ENCODE peak calls at places on chromosomes 7 and 10, in six cellular contexts. F is heart left ventricle, P is sigmoid colon, S is transverse colon, O is esophagus muscularis mucosa, N is body of pancreas. J is an unnamed sample.

GRCh38 chr10:77504870-77505257 is 132.7 kb downstream of the KCNMA1 start:
- DNase-seq in F (no peak), P (no peak), S (no peak), O (no peak), N (peak), J (no peak)

GRCh38 chr10:5530846-5531557 is 6.2 kb downstream of the CALML3 start:
- DNase-seq in F (peak), P (peak), S (peak), O (no peak), N (no peak), J (no peak)

GRCh38 chr10:72567421-72567820 is 58.5 kb downstream of the MICU1 start:
- DNase-seq in F (no peak), P (no peak), S (no peak), O (no peak), N (no peak), J (no peak)

GRCh38 chr10:101385866-101386658 is 32.1 kb downstream of the BTRC start:
- DNase-seq in F (no peak), P (no peak), S (no peak), O (no peak), N (no peak), J (no peak)

GRCh38 chr7:143396625-143397556 is 11.8 kb downstream of the EPHA1 start:
- DNase-seq in F (peak), P (peak), S (no peak), O (no peak), N (no peak), J (no peak)

GRCh38 chr7:47826754-47827153 is 121.5 kb downstream of the PKD1L1 start:
- DNase-seq in F (no peak), P (no peak), S (no peak), O (no peak), N (no peak), J (no peak)

GRCh38 chr7:43166686-43167085 is 54.2 kb downstream of the HECW1 start:
- DNase-seq in F (no peak), P (no peak), S (no peak), O (peak), N (no peak), J (no peak)

GRCh38 chr10:80280071-80280800 is 9.2 kb downstream of the MAT1A start:
- DNase-seq in F (no peak), P (no peak), S (no peak), O (peak), N (no peak), J (no peak)

GRCh38 chr7:96282835-96283234 is 39.1 kb downstream of the SLC25A13 start:
- DNase-seq in F (no peak), P (no peak), S (no peak), O (no peak), N (no peak), J (no peak)

DNA sequence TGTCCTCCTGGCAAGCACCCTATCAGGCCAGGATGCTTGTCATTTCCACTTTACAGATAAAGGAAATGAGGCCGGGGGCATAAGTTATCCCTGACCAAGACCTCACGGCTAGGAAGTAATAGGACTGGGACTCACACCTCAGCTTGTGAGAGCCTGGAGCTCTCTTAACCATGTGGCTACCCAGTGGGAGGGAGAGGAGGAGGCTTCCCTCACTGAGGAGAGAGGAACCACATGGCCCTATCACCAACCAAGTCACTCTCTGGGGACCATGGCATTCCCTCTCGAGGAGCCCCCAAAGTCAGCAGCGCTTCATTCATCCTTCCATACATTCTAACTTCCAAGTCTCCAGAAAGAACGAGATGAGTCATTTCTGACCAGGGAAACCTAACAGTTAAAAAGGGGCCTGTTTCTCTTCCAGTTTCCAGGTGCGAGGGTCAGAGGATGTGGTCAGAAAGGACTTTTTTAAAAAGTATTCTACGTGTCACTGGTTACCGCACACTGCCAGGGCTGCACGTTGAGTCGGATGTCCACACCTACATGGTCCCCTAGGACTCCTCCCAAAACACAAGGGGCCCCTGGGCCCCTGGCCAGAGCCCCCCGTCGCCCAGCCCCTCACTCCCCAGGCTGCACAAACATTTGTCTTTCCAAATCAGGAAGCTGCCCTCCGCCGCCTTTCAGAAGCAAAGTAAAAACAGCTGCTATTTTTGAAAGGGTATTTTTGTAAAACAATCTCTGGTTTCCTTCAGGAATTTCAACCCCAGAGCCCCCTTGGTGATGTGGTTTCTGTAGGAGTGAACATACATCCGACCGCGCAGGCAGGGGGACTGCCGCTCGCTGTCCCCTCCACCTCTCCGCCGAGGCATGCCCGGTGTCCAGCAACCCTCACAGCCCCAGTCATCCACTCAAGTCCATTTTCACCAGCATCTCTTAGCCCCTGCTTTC is 128.2 kb upstream of the CHST15 start:
- DNase-seq in F (no peak), P (no peak), S (peak), O (no peak), N (no peak), J (no peak)
- TF ChIP-seq POLR2A in F (no peak), P (no peak), S (no peak), O (no peak), N (no peak), J (no peak)

GRCh38 chr7:20798081-20798693 is 11.5 kb upstream of the SP8 start:
- DNase-seq in F (peak), P (no peak), S (peak), O (no peak), N (peak), J (peak)

GRCh38 chr7:20795881-20796280 is 9.2 kb upstream of the SP8 start:
- DNase-seq in F (no peak), P (no peak), S (no peak), O (no peak), N (no peak), J (no peak)

GRCh38 chr7:20798694-20799121 is 12.0 kb upstream of the SP8 start:
- DNase-seq in F (no peak), P (no peak), S (no peak), O (no peak), N (no peak), J (no peak)

GRCh38 chr7:20796565-20796964 is 9.9 kb upstream of the SP8 start:
- DNase-seq in F (no peak), P (no peak), S (no peak), O (no peak), N (no peak), J (no peak)

DNA sequence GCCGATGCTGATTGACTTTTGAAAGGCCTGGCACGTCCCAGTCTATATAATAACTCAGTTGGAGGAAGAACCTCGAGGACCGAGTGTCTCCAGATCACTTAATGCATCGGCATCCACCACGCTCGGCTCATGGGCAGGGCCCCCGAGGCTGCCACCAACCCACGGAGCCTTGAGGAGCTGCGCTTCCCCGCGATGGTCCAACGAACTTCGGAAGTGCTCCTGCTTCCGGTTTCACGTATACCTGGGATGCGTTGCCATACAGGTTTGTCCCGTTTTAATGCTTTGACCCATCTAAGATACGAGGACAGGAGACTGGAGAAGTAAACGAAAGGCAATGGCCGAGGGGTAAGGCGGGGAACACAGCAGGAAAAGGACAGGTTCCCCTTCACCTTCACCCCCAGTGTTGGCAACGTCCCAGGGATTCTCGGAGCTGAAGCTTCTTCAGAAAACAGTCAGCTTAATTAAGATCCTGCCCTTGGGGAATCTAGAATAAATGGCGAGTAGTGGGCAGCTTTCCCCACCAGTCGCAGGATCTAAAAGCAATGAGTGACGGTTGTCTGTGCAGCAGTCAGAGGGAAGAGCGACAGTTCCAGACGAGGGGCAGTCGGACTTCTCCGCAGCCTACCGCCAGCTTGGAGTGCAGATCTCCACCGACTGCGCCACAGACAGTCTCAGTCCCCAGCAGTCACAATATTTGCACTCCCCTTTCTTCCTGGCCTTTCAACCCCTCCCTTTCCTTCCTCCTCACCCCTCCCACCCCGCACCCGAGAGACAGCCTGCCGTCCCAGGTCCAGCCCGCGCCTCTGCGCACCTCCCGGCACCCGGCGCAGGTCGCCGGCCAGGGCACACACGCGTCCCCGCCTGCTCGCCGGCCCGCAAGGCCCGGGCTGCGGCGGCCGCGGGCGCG is 10.7 kb upstream of the SP8 start:
- DNase-seq in F (no peak), P (no peak), S (no peak), O (no peak), N (peak), J (peak)
- TF ChIP-seq POLR2A in F (no peak), P (no peak), S (no peak), O (no peak), N (no peak), J (no peak)

DNA sequence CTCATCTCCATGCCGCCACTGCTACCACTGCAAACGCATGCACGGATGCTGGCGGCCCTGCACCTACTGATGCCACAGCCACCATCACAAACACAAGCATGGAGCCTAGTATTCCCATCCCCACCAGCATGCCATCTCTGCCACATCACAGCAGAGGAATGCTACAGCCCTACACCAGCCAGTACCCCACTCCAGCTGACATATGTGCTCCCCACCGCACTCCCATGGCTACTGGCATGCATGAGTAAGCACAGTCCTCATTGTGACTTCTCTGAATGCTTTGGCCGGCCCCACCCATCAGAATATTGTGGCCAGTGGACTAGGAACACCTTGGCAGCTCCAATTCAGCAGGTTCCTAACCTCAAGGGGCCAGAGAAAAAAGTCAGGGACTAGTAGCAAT is 705.5 kb downstream of the POM121L12 start:
- DNase-seq in F (no peak), P (no peak), S (no peak), O (no peak), N (no peak), J (no peak)
- TF ChIP-seq POLR2A in F (no peak), P (no peak), S (no peak), O (no peak), N (no peak), J (no peak)

GRCh38 chr7:99438573-99439480 is at the start of the genes CPSF4 and PTCD1:
- DNase-seq in F (peak), P (peak), S (peak), O (peak), N (peak), J (peak)
- TF ChIP-seq POLR2A in F (no peak), P (peak), S (peak), O (peak), N (peak), J (peak)

DNA sequence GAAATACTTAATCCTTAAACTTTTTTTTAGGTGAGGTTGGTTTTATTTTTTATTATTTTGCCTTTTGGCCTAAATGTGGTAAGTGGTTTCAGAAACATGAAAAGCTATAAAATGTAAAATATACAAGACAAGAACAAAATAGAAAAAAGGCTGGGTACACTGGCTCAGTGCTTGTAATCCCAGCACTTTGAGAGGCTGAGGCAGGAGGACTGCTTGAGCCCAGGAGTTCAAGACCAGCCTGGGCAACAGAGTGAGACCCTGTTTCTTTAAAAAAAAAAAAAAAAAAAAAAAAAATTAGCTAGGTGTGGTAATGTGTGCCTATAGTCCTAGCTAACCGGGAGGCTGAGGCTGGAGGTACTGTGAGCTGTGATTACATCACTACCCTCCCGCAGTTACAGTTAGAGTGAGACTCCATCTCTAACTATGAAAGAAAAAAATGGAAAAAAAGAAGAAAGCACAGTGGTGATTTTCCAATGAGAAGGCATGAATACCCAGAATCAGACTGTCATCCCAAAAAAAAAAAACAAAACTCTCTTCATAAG is 270.1 kb upstream of the MKLN1 start:
- DNase-seq in F (no peak), P (no peak), S (no peak), O (no peak), N (no peak), J (no peak)
- TF ChIP-seq POLR2A in F (no peak), P (no peak), S (no peak), O (no peak), N (no peak), J (no peak)

GRCh38 chr7:101560856-101561255 is 68.2 kb downstream of the MYL10 start:
- DNase-seq in F (no peak), P (peak), S (peak), O (no peak), N (no peak), J (no peak)

GRCh38 chr7:101557978-101558741 is 70.9 kb downstream of the MYL10 start:
- DNase-seq in F (peak), P (no peak), S (peak), O (no peak), N (peak), J (no peak)

GRCh38 chr7:101558742-101559325 is 70.3 kb downstream of the MYL10 start:
- DNase-seq in F (peak), P (peak), S (no peak), O (no peak), N (peak), J (no peak)

GRCh38 chr7:101557421-101557820 is 71.7 kb downstream of the MYL10 start:
- DNase-seq in F (peak), P (no peak), S (peak), O (no peak), N (peak), J (no peak)

DNA sequence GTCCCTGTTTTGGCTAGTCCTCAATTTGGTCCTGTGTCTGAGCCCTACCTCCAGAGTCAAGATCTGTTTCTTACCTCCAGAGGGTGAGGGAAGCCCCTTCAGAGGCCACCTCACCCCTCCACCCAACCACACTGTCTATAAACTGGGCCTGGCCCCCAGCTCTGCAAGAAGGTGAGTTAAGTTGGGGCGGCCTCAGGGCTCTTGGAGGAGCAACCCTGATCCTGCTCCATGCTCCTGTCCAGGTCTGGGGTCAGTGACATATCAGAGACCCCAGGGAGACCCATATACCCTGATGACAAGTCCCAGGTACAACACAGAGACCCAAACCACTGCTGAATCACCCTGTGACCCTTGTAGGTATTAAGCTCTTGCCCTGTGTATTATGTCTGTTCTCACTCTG is 69.5 kb downstream of the MYL10 start:
- DNase-seq in F (no peak), P (peak), S (no peak), O (no peak), N (peak), J (no peak)
- TF ChIP-seq POLR2A in F (no peak), P (no peak), S (no peak), O (no peak), N (no peak), J (no peak)

GRCh38 chr7:17009007-17009719 is 127.4 kb upstream of the AGR3 start:
- DNase-seq in F (no peak), P (no peak), S (no peak), O (no peak), N (no peak), J (peak)
- TF ChIP-seq POLR2A in F (no peak), P (no peak), S (no peak), O (no peak), N (no peak), J (no peak)

GRCh38 chr10:69103784-69104183 is 15.9 kb downstream of the SRGN start:
- DNase-seq in F (no peak), P (no peak), S (no peak), O (no peak), N (no peak), J (no peak)

GRCh38 chr10:69106900-69107511 is 17.0 kb upstream of the VPS26A start:
- DNase-seq in F (no peak), P (no peak), S (no peak), O (no peak), N (no peak), J (no peak)

GRCh38 chr10:69107667-69108066 is 16.3 kb upstream of the VPS26A start:
- DNase-seq in F (no peak), P (no peak), S (no peak), O (no peak), N (no peak), J (peak)

GRCh38 chr10:69102429-69102828 is 14.5 kb downstream of the SRGN start:
- DNase-seq in F (no peak), P (no peak), S (no peak), O (no peak), N (no peak), J (no peak)

GRCh38 chr10:69104994-69105790 is 17.3 kb downstream of the SRGN start:
- DNase-seq in F (no peak), P (no peak), S (no peak), O (no peak), N (no peak), J (no peak)
- TF ChIP-seq POLR2A in F (no peak), P (no peak), S (no peak), O (no peak), N (no peak), J (peak)

GRCh38 chr7:112449902-112450806 is at the start of gene IFRD1:
- DNase-seq in F (peak), P (peak), S (peak), O (peak), N (peak), J (peak)
- TF ChIP-seq POLR2A in F (peak), P (peak), S (peak), O (peak), N (peak), J (peak)

GRCh38 chr7:99395616-99396327 is 12.6 kb downstream of the PDAP1 start:
- DNase-seq in F (peak), P (no peak), S (no peak), O (no peak), N (no peak), J (no peak)
- TF ChIP-seq POLR2A in F (no peak), P (no peak), S (no peak), O (no peak), N (no peak), J (no peak)

J was measured in erythroblast.